ENCODE peak calls at places on chromosome 18, in nine cellular contexts. One of them, this sample, is unnamed.

GRCh38 chr18:44601447-44601846 is 79.2 kb upstream of the SETBP1 start:
- DNase-seq in H9: no peak
- DNase-seq in GM12878: no peak
- DNase-seq in astrocyte: peak
- DNase-seq in GM23248: peak
- DNase-seq in fibroblast of lung: peak
- DNase-seq in HepG2: no peak
- DNase-seq in HCT116: no peak
- DNase-seq in mammary epithelial cell: peak
- DNase-seq in this sample: peak

GRCh38 chr18:21129586-21130216 is 18.1 kb upstream of the ROCK1 start:
- DNase-seq in HepG2: no peak
- DNase-seq in astrocyte: peak
- DNase-seq in GM23248: peak
- DNase-seq in mammary epithelial cell: no peak
- DNase-seq in H9: no peak
- DNase-seq in GM12878: no peak
- DNase-seq in fibroblast of lung: peak
- DNase-seq in HCT116: no peak
- DNase-seq in this sample: peak

GRCh38 chr18:58802959-58803358 is 61.7 kb upstream of the ZNF532 start:
- DNase-seq in H9: no peak
- DNase-seq in astrocyte: no peak
- DNase-seq in GM12878: no peak
- DNase-seq in fibroblast of lung: no peak
- DNase-seq in mammary epithelial cell: no peak
- DNase-seq in HepG2: no peak
- DNase-seq in HCT116: no peak
- DNase-seq in GM23248: no peak
- DNase-seq in this sample: no peak

GRCh38 chr18:9469700-9470099 is 5.6 kb upstream of the RALBP1 start:
- DNase-seq in fibroblast of lung: no peak
- DNase-seq in HCT116: no peak
- DNase-seq in HepG2: no peak
- DNase-seq in H9: no peak
- DNase-seq in mammary epithelial cell: peak
- DNase-seq in astrocyte: no peak
- DNase-seq in GM12878: no peak
- DNase-seq in GM23248: no peak
- DNase-seq in this sample: no peak

GRCh38 chr18:44823286-44823685 is 142.6 kb downstream of the SETBP1 start:
- DNase-seq in GM23248: no peak
- DNase-seq in HCT116: no peak
- DNase-seq in mammary epithelial cell: no peak
- DNase-seq in fibroblast of lung: no peak
- DNase-seq in H9: no peak
- DNase-seq in HepG2: no peak
- DNase-seq in GM12878: no peak
- DNase-seq in astrocyte: no peak
- DNase-seq in this sample: no peak

GRCh38 chr18:63109789-63110188 is 209.8 kb downstream of the BCL2 start:
- DNase-seq in mammary epithelial cell: no peak
- DNase-seq in GM12878: no peak
- DNase-seq in HCT116: no peak
- DNase-seq in H9: no peak
- DNase-seq in GM23248: no peak
- DNase-seq in astrocyte: no peak
- DNase-seq in fibroblast of lung: no peak
- DNase-seq in HepG2: no peak
- DNase-seq in this sample: no peak

GRCh38 chr18:10169064-10169562 is 255.3 kb downstream of the VAPA start:
- DNase-seq in GM23248: peak
- DNase-seq in fibroblast of lung: peak
- DNase-seq in GM12878: no peak
- DNase-seq in HepG2: no peak
- DNase-seq in HCT116: no peak
- DNase-seq in H9: no peak
- DNase-seq in astrocyte: peak
- DNase-seq in mammary epithelial cell: peak
- DNase-seq in this sample: peak

GRCh38 chr18:13480856-13481255 is 245.5 kb downstream of the FAM210A start:
- DNase-seq in astrocyte: no peak
- DNase-seq in mammary epithelial cell: no peak
- DNase-seq in H9: no peak
- DNase-seq in HepG2: no peak
- DNase-seq in fibroblast of lung: no peak
- DNase-seq in GM12878: no peak
- DNase-seq in HCT116: no peak
- DNase-seq in GM23248: no peak
- DNase-seq in this sample: no peak

GRCh38 chr18:75895135-75895534 is 467.6 kb upstream of the SMIM21 start:
- DNase-seq in GM23248: no peak
- DNase-seq in GM12878: no peak
- DNase-seq in fibroblast of lung: no peak
- DNase-seq in HCT116: no peak
- DNase-seq in HepG2: no peak
- DNase-seq in H9: no peak
- DNase-seq in astrocyte: no peak
- DNase-seq in mammary epithelial cell: no peak
- DNase-seq in this sample: no peak

GRCh38 chr18:44537521-44537920 is 143.2 kb upstream of the SETBP1 start:
- DNase-seq in fibroblast of lung: peak
- DNase-seq in astrocyte: peak
- DNase-seq in H9: no peak
- DNase-seq in GM12878: no peak
- DNase-seq in HepG2: no peak
- DNase-seq in GM23248: peak
- DNase-seq in HCT116: no peak
- DNase-seq in mammary epithelial cell: peak
- DNase-seq in this sample: peak

GRCh38 chr18:79965119-79965902 is 868 bp downstream of the HSBP1L1 start:
- DNase-seq in HCT116: no peak
- DNase-seq in GM12878: no peak
- DNase-seq in mammary epithelial cell: peak
- DNase-seq in HepG2: peak
- DNase-seq in GM23248: peak
- DNase-seq in astrocyte: peak
- DNase-seq in H9: peak
- DNase-seq in fibroblast of lung: peak
- DNase-seq in this sample: peak

GRCh38 chr18:30675905-30676620 is 366.5 kb downstream of the DSC3 start:
- DNase-seq in GM23248: no peak
- DNase-seq in fibroblast of lung: no peak
- DNase-seq in mammary epithelial cell: no peak
- DNase-seq in H9: no peak
- DNase-seq in HepG2: no peak
- DNase-seq in astrocyte: no peak
- DNase-seq in HCT116: no peak
- DNase-seq in GM12878: no peak
- DNase-seq in this sample: no peak

GRCh38 chr18:42426496-42427015 is 471.5 kb downstream of the PIK3C3 start:
- DNase-seq in GM12878: no peak
- DNase-seq in GM23248: no peak
- DNase-seq in astrocyte: peak
- DNase-seq in HepG2: no peak
- DNase-seq in HCT116: no peak
- DNase-seq in mammary epithelial cell: no peak
- DNase-seq in fibroblast of lung: peak
- DNase-seq in H9: no peak
- DNase-seq in this sample: no peak

GRCh38 chr18:63532471-63532870 is 9.7 kb upstream of the SERPINB12 start:
- DNase-seq in fibroblast of lung: no peak
- DNase-seq in GM12878: no peak
- DNase-seq in mammary epithelial cell: no peak
- DNase-seq in H9: no peak
- DNase-seq in GM23248: no peak
- DNase-seq in HepG2: no peak
- DNase-seq in HCT116: no peak
- DNase-seq in astrocyte: no peak
- DNase-seq in this sample: no peak

GRCh38 chr18:79898952-79899608 is 52.4 kb downstream of the SLC66A2 start:
- DNase-seq in astrocyte: no peak
- DNase-seq in GM23248: no peak
- DNase-seq in HCT116: no peak
- DNase-seq in mammary epithelial cell: no peak
- DNase-seq in H9: peak
- DNase-seq in GM12878: no peak
- DNase-seq in fibroblast of lung: no peak
- DNase-seq in HepG2: no peak
- DNase-seq in this sample: no peak

GRCh38 chr18:21496277-21496835 is 104.1 kb downstream of the ESCO1 start:
- DNase-seq in astrocyte: no peak
- DNase-seq in HepG2: peak
- DNase-seq in HCT116: no peak
- DNase-seq in mammary epithelial cell: peak
- DNase-seq in GM12878: no peak
- DNase-seq in GM23248: no peak
- DNase-seq in H9: no peak
- DNase-seq in fibroblast of lung: no peak
- DNase-seq in this sample: no peak

GRCh38 chr18:59141294-59142068 is 1.8 kb downstream of the SEC11C start:
- DNase-seq in HCT116: no peak
- DNase-seq in GM23248: no peak
- DNase-seq in astrocyte: no peak
- DNase-seq in GM12878: no peak
- DNase-seq in HepG2: peak
- DNase-seq in mammary epithelial cell: no peak
- DNase-seq in H9: no peak
- DNase-seq in fibroblast of lung: no peak
- DNase-seq in this sample: no peak

GRCh38 chr18:37570336-37570930 is 4.8 kb upstream of the CELF4 start:
- DNase-seq in H9: peak
- DNase-seq in HepG2: no peak
- DNase-seq in mammary epithelial cell: no peak
- DNase-seq in GM23248: no peak
- DNase-seq in GM12878: no peak
- DNase-seq in HCT116: no peak
- DNase-seq in astrocyte: no peak
- DNase-seq in fibroblast of lung: no peak
- DNase-seq in this sample: no peak
- H2AFZ ChIP-seq in H9: no peak
- H2AFZ ChIP-seq in HepG2: no peak
- H2AFZ ChIP-seq in mammary epithelial cell: no peak
- H2AFZ ChIP-seq in GM23248: no peak
- H2AFZ ChIP-seq in GM12878: no peak
- H2AFZ ChIP-seq in HCT116: no peak
- H2AFZ ChIP-seq in astrocyte: no peak
- H2AFZ ChIP-seq in fibroblast of lung: no peak
- H2AFZ ChIP-seq in this sample: no peak

GRCh38 chr18:3333721-3334386 is 71.9 kb downstream of the MYL12B start:
- DNase-seq in HepG2: no peak
- DNase-seq in astrocyte: no peak
- DNase-seq in GM23248: no peak
- DNase-seq in H9: no peak
- DNase-seq in fibroblast of lung: no peak
- DNase-seq in GM12878: no peak
- DNase-seq in mammary epithelial cell: no peak
- DNase-seq in HCT116: no peak
- DNase-seq in this sample: no peak
- H2AFZ ChIP-seq in HepG2: no peak
- H2AFZ ChIP-seq in astrocyte: no peak
- H2AFZ ChIP-seq in GM23248: no peak
- H2AFZ ChIP-seq in H9: no peak
- H2AFZ ChIP-seq in fibroblast of lung: no peak
- H2AFZ ChIP-seq in GM12878: no peak
- H2AFZ ChIP-seq in mammary epithelial cell: no peak
- H2AFZ ChIP-seq in HCT116: no peak
- H2AFZ ChIP-seq in this sample: no peak

GRCh38 chr18:48794251-48794970 is 156.4 kb downstream of the SMAD7 start:
- DNase-seq in H9: no peak
- DNase-seq in HepG2: no peak
- DNase-seq in mammary epithelial cell: no peak
- DNase-seq in fibroblast of lung: no peak
- DNase-seq in GM23248: no peak
- DNase-seq in GM12878: no peak
- DNase-seq in astrocyte: no peak
- DNase-seq in HCT116: no peak
- DNase-seq in this sample: no peak
- H2AFZ ChIP-seq in H9: no peak
- H2AFZ ChIP-seq in HepG2: no peak
- H2AFZ ChIP-seq in mammary epithelial cell: no peak
- H2AFZ ChIP-seq in fibroblast of lung: no peak
- H2AFZ ChIP-seq in GM23248: no peak
- H2AFZ ChIP-seq in GM12878: no peak
- H2AFZ ChIP-seq in astrocyte: no peak
- H2AFZ ChIP-seq in HCT116: no peak
- H2AFZ ChIP-seq in this sample: no peak

GRCh38 chr18:55136258-55136657 is 177.0 kb upstream of the CCDC68 start:
- DNase-seq in mammary epithelial cell: no peak
- DNase-seq in astrocyte: no peak
- DNase-seq in H9: no peak
- DNase-seq in HCT116: no peak
- DNase-seq in fibroblast of lung: no peak
- DNase-seq in GM23248: no peak
- DNase-seq in HepG2: no peak
- DNase-seq in GM12878: no peak
- DNase-seq in this sample: no peak
- H2AFZ ChIP-seq in mammary epithelial cell: no peak
- H2AFZ ChIP-seq in astrocyte: peak
- H2AFZ ChIP-seq in H9: no peak
- H2AFZ ChIP-seq in HCT116: no peak
- H2AFZ ChIP-seq in fibroblast of lung: no peak
- H2AFZ ChIP-seq in GM23248: no peak
- H2AFZ ChIP-seq in HepG2: no peak
- H2AFZ ChIP-seq in GM12878: no peak
- H2AFZ ChIP-seq in this sample: peak

DNA sequence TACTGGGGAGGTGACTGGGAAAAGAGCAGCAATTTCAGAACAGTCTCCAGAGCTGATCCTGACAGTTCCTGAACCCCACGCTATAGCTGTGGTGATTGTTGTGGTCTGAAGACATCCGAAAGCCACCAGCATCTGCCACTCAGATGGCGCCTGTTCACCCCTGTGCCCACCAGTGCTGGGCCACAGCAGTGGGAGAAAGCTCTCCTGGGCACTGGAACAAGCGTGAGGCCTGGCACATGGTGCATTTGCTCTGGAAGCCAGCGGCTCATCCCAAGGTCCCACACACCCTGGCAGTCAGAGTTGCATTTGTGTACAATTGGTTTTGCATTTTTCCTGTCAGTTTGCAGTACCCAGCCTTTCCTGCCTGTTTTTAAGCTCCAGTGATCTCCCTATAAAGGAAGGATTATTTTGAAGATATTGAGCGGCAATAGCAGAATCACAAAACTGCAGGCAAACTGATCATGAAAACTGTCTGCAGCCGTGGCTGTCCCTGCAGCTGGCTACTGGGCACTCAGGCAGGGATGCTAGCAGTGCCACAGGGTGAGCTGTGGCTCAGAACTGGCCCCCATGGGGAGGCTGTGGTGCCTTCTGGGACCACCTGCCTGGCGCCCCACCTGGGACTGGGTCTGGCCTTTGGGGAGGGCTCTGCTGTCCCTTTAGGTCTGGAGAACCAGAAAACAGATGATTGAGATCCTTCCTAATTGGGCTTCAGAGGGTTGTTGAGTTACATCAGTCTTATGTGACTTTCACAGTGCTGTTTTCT is 30.1 kb downstream of the IMPA2 start:
- DNase-seq in mammary epithelial cell: no peak
- DNase-seq in H9: no peak
- DNase-seq in GM12878: no peak
- DNase-seq in GM23248: no peak
- DNase-seq in HCT116: no peak
- DNase-seq in fibroblast of lung: no peak
- DNase-seq in HepG2: no peak
- DNase-seq in astrocyte: no peak
- DNase-seq in this sample: no peak
- H2AFZ ChIP-seq in mammary epithelial cell: no peak
- H2AFZ ChIP-seq in H9: no peak
- H2AFZ ChIP-seq in GM12878: no peak
- H2AFZ ChIP-seq in GM23248: no peak
- H2AFZ ChIP-seq in HCT116: no peak
- H2AFZ ChIP-seq in fibroblast of lung: no peak
- H2AFZ ChIP-seq in HepG2: no peak
- H2AFZ ChIP-seq in astrocyte: no peak
- H2AFZ ChIP-seq in this sample: no peak

GRCh38 chr18:62028715-62029114 is 135.9 kb upstream of the RNF152 start:
- DNase-seq in HepG2: no peak
- DNase-seq in HCT116: no peak
- DNase-seq in fibroblast of lung: no peak
- DNase-seq in mammary epithelial cell: no peak
- DNase-seq in H9: no peak
- DNase-seq in GM23248: no peak
- DNase-seq in GM12878: no peak
- DNase-seq in astrocyte: no peak
- DNase-seq in this sample: no peak
- H2AFZ ChIP-seq in HepG2: no peak
- H2AFZ ChIP-seq in HCT116: no peak
- H2AFZ ChIP-seq in fibroblast of lung: no peak
- H2AFZ ChIP-seq in mammary epithelial cell: no peak
- H2AFZ ChIP-seq in H9: no peak
- H2AFZ ChIP-seq in GM23248: no peak
- H2AFZ ChIP-seq in GM12878: no peak
- H2AFZ ChIP-seq in astrocyte: no peak
- H2AFZ ChIP-seq in this sample: no peak